ENCODE peak calls at places on chromosome 9, in seven cellular contexts. V, L, B, E, G, Y and T are unnamed samples. For H3K27me3, the result is how much of the 10 kb centered on the place peaks cover.

GRCh38 chr9:83200531-83200930 is 137.6 kb upstream of the RASEF start:
- DNase-seq in V (no peak), L (no peak), B (no peak), E (no peak), G (no peak), Y (no peak), T (no peak)

GRCh38 chr9:304519-305185 is 90.0 kb downstream of the DOCK8 start:
- DNase-seq in V (no peak), L (no peak), B (no peak), E (no peak), G (no peak), Y (no peak), T (peak)

GRCh38 chr9:87336914-87337333 is 160.7 kb upstream of the DAPK1 start:
- DNase-seq in V (no peak), L (no peak), B (peak), E (no peak), G (no peak), Y (peak), T (peak)

GRCh38 chr9:126397056-126397455 is 70.4 kb downstream of the MVB12B start:
- DNase-seq in V (no peak), L (peak), B (no peak), E (no peak), G (no peak), Y (no peak), T (no peak)

GRCh38 chr9:37187713-37188439 is 67.5 kb downstream of the ZCCHC7 start:
- DNase-seq in V (no peak), L (no peak), B (no peak), E (no peak), G (no peak), Y (no peak), T (no peak)

GRCh38 chr9:5085993-5086392 is 99.4 kb downstream of the INSL6 start:
- DNase-seq in V (no peak), L (no peak), B (no peak), E (no peak), G (no peak), Y (no peak), T (no peak)

GRCh38 chr9:92644278-92644677 is 25.7 kb downstream of the IPPK start:
- DNase-seq in V (no peak), L (no peak), B (no peak), E (no peak), G (no peak), Y (no peak), T (no peak)

GRCh38 chr9:133340256-133340655 is 4.3 kb upstream of the SURF6 start:
- DNase-seq in V (no peak), L (no peak), B (no peak), E (no peak), G (no peak), Y (no peak), T (no peak)

GRCh38 chr9:101791938-101792337 is 53.5 kb upstream of the GRIN3A start:
- DNase-seq in V (no peak), L (no peak), B (peak), E (no peak), G (no peak), Y (peak), T (no peak)

GRCh38 chr9:37952731-37953130 is 48.8 kb upstream of the SLC25A51 start:
- DNase-seq in V (peak), L (no peak), B (peak), E (no peak), G (no peak), Y (no peak), T (peak)

GRCh38 chr9:27549196-27549737 is 19.7 kb upstream of the MOB3B start:
- DNase-seq in V (no peak), L (no peak), B (no peak), E (no peak), G (no peak), Y (no peak), T (no peak)

GRCh38 chr9:93091056-93091452 is 5.0 kb upstream of the CARD19 start:
- DNase-seq in V (peak), L (peak), B (no peak), E (peak), G (peak), Y (no peak), T (no peak)

GRCh38 chr9:2662496-2662895 is 40.9 kb downstream of the VLDLR start:
- DNase-seq in V (no peak), L (no peak), B (no peak), E (no peak), G (no peak), Y (peak), T (no peak)

GRCh38 chr9:1328341-1328740 is 278.2 kb downstream of the DMRT2 start:
- DNase-seq in V (no peak), L (no peak), B (no peak), E (no peak), G (no peak), Y (no peak), T (no peak)

GRCh38 chr9:24828687-24829086 is 283.0 kb upstream of the IZUMO3 start:
- DNase-seq in V (no peak), L (no peak), B (no peak), E (no peak), G (no peak), Y (no peak), T (no peak)

GRCh38 chr9:7977586-7977985 is 178.0 kb upstream of the DMAC1 start:
- DNase-seq in V (no peak), L (no peak), B (no peak), E (no peak), G (no peak), Y (no peak), T (no peak)

GRCh38 chr9:110135858-110136257 is 72.1 kb downstream of the C9orf152 start:
- DNase-seq in V (no peak), L (no peak), B (no peak), E (no peak), G (no peak), Y (no peak), T (no peak)

GRCh38 chr9:35749515-35750255 is 598 bp downstream of the RGP1 start:
- DNase-seq in V (peak), L (peak), B (no peak), E (peak), G (peak), Y (peak), T (no peak)

GRCh38 chr9:91298304-91298703 is 63.4 kb downstream of the AUH start:
- DNase-seq in V (no peak), L (no peak), B (no peak), E (no peak), G (no peak), Y (no peak), T (no peak)

GRCh38 chr9:75139201-75139600 is 50.9 kb downstream of the OSTF1 start:
- DNase-seq in V (no peak), L (no peak), B (no peak), E (no peak), G (no peak), Y (no peak), T (no peak)

GRCh38 chr9:96080364-96080763 is 204.9 kb downstream of the ERCC6L2 start:
- DNase-seq in V (no peak), L (no peak), B (peak), E (no peak), G (no peak), Y (no peak), T (peak)

GRCh38 chr9:34664281-34665108 is 2.0 kb upstream of the CCL27 start:
- DNase-seq in V (peak), L (peak), B (peak), E (peak), G (peak), Y (peak), T (peak)

GRCh38 chr9:16519001-16519400 is 351.5 kb downstream of the BNC2 start:
- DNase-seq in V (no peak), L (no peak), B (no peak), E (no peak), G (no peak), Y (no peak), T (no peak)

GRCh38 chr9:109945571-109945970 is 165.6 kb downstream of the PALM2AKAP2 start:
- DNase-seq in V (no peak), L (no peak), B (no peak), E (no peak), G (no peak), Y (no peak), T (no peak)

GRCh38 chr9:69474821-69475220 is 149.8 kb downstream of the ENTREP1 start:
- DNase-seq in V (no peak), L (no peak), B (no peak), E (no peak), G (no peak), Y (no peak), T (no peak)

GRCh38 chr9:6956796-6957355 is 199.1 kb downstream of the KDM4C start:
- DNase-seq in V (no peak), L (no peak), B (no peak), E (no peak), G (no peak), Y (no peak), T (no peak)

GRCh38 chr9:107016383-107016782 is 153.4 kb downstream of the ZNF462 start:
- DNase-seq in V (no peak), L (no peak), B (no peak), E (no peak), G (no peak), Y (no peak), T (no peak)

GRCh38 chr9:120464176-120464575 is 115.8 kb downstream of the CDK5RAP2 start:
- DNase-seq in V (no peak), L (no peak), B (no peak), E (no peak), G (no peak), Y (no peak), T (no peak)

GRCh38 chr9:37776328-37776727 is 8.5 kb downstream of the EXOSC3 start:
- DNase-seq in V (no peak), L (no peak), B (peak), E (no peak), G (no peak), Y (no peak), T (peak)

GRCh38 chr9:106056328-106056727 is 362.0 kb downstream of the TMEM38B start:
- DNase-seq in V (no peak), L (no peak), B (no peak), E (no peak), G (no peak), Y (no peak), T (no peak)

GRCh38 chr9:15513335-15513734 is 2.6 kb upstream of the PSIP1 start:
- DNase-seq in V (no peak), L (no peak), B (no peak), E (no peak), G (no peak), Y (no peak), T (no peak)

GRCh38 chr9:32384364-32385134 is at the start of gene ACO1:
- DNase-seq in V (peak), L (peak), B (peak), E (peak), G (peak), Y (peak), T (peak)

GRCh38 chr9:134631881-134632280 is 9.7 kb upstream of the COL5A1 start:
- DNase-seq in V (peak), L (no peak), B (no peak), E (no peak), G (peak), Y (peak), T (no peak)

DNA sequence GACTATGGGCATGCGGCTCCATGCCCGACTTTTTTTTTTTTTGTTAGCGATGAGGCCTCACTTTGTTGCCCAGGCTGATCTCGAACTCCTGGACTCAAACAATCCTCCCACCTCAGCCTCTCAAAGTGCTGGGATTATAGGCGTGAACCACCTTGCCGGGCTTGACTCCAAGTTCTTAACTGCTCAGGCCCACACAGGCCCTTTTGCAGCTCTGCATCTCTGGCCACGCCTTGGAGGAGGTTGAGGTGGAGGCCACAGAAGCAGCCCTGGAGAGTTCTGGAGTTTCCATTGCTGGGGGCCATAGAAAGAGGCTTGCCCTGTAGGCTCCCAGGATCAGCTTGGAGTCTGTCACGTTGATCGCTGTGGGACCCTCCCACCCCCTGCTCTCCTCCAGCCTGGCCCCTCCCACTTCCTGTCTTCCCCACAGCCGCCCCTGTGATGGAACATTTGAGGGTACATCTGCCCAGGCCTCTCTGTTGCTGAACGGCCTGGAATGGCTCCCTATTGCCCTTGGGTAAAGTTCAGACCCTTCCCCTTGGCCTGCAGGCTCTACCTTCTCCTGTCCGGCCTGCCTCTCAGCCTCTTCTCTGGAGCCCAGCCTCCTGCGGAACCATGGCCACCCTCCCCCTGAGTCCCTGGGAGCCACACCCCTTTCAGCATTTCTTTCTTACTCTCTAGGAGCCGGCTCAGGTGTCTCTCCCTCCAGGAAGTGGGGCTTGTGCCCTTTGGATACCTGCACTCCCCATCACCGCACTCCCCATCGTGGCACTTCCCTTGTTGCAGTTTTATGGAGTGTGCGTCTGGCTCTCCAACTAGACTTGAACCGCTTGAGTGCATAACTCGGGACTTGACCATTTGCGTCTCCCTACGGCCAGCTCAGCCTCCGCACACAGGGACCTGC is 30.4 kb upstream of the IER5L start:
- DNase-seq in V (no peak), L (no peak), B (no peak), E (no peak), G (no peak), Y (no peak), T (peak)
- H3K27ac ChIP-seq in V (no peak), L (no peak), B (no peak), E (no peak), G (no peak), Y (no peak), T (no peak)

GRCh38 chr9:136507221-136507991 is 24.6 kb upstream of the SEC16A start:
- DNase-seq in V (no peak), L (no peak), B (no peak), E (no peak), G (no peak), Y (no peak), T (no peak)
- H3K27me3 ChIP-seq in V (under half), L (under half), B (under half), E (under half), G (under half), Y (under half), T (under half)

DNA sequence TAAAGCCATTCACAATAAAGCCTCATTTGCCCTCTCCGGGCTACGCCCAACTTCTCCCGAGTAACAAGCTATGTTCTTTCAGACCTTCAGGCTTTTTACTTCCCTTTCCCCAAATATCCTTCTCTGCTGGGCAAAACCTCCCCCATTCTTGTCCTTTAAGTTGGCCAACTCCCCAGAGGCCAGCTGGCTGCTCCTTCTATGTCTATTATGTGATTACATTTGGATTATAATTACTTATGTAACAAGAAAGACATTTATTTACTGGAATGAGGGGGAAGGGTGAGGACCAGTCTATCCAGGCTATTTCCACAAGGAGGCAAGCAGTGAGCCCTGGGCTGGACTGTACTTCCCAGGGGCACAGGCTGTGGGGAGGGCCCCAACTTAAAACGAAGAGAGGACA is 84.6 kb downstream of the GNAQ start:
- DNase-seq in V (peak), L (no peak), B (no peak), E (no peak), G (no peak), Y (no peak), T (no peak)
- H3K27ac ChIP-seq in V (peak), L (peak), B (no peak), E (no peak), G (peak), Y (no peak), T (no peak)

DNA sequence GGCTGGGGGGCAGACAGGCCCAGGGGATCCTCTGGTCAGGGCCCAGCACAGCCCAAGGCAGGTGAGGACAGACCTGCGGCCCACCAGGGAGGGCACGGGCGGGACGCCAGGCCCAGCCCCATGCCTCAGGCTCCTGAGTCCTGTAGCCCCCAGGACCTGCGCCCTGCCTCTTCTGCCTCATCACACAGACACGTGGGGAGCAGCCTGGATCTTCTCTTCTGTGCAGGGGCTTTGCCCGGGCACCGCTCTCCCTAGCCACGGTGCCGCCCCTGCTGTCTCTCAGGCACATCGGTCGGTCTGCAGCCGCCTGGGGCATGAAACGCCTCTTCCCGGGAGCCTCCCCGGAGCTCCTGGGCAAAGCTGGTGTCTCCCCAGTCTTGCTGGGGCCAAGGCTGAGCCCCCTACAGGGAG is 40.2 kb upstream of the EGFL7 start:
- DNase-seq in V (no peak), L (no peak), B (no peak), E (no peak), G (no peak), Y (no peak), T (peak)
- H3K27me3 ChIP-seq in V (under half), L (under half), B (under half), E (under half), G (under half), Y (under half), T (under half)